ENCODE peak calls at places on chromosomes 7 and 10, in five cellular contexts. F is neural progenitor cell, U is neuronal stem cell, B is GM23338, J is heart left ventricle. S is an unnamed sample.

GRCh38 chr10:55628260-55628701 is 732.8 kb downstream of the ZWINT start:
- DNase-seq in F (peak; percentile 77), U (peak; percentile 44), J (no peak), B (peak; percentile 71), S (no peak)

GRCh38 chr10:101260764-101261341 is 31.6 kb upstream of the LBX1 start:
- DNase-seq in F (peak; percentile 84), B (peak; percentile 87), J (no peak), U (no peak), S (no peak)

GRCh38 chr7:149295481-149295850 is 33.5 kb downstream of the ZNF783 start:
- DNase-seq in F (no peak), B (no peak), U (no peak), J (no peak), S (no peak)

GRCh38 chr10:73589538-73590126 is 1.5 kb downstream of the USP54 start:
- DNase-seq in J (no peak), U (no peak), F (no peak), B (no peak), S (no peak)

GRCh38 chr7:1514407-1514806 is 10.2 kb upstream of the INTS1 start:
- DNase-seq in U (no peak), F (no peak), B (no peak), J (no peak), S (no peak)

GRCh38 chr10:81036257-81036656 is 498.6 kb downstream of the SH2D4B start:
- DNase-seq in B (no peak), F (no peak), J (no peak), U (no peak), S (no peak)

GRCh38 chr7:129990403-129991192 is 37.8 kb upstream of the UBE2H start:
- DNase-seq in U (no peak), B (peak; percentile 32), F (peak; percentile 31), J (no peak), S (no peak)

GRCh38 chr7:158164101-158165095 is 423.2 kb downstream of the PTPRN2 start:
- DNase-seq in J (no peak), F (peak; percentile 29), B (no peak), U (no peak), S (no peak)

GRCh38 chr10:132667613-132668394 is 118.1 kb downstream of the NKX6-2 start:
- DNase-seq in U (no peak), B (no peak), J (no peak), F (no peak), S (no peak)

GRCh38 chr7:27152816-27153486 is 568 bp upstream of the HOXA3 start:
- DNase-seq in U (no peak), B (peak; percentile 46), J (no peak), F (no peak), S (no peak)

GRCh38 chr10:36148207-36148606 is 506.1 kb upstream of the FZD8 start:
- DNase-seq in B (no peak), J (no peak), F (no peak), U (no peak), S (no peak)

GRCh38 chr7:140641532-140642191 is 1.0 kb upstream of the DENND2A start:
- DNase-seq in J (no peak), F (peak; percentile 42), U (no peak), B (peak; percentile 59), S (no peak)

GRCh38 chr7:76037310-76037709 is 10.5 kb downstream of the STYXL1 start:
- DNase-seq in U (no peak), B (no peak), F (no peak), J (no peak), S (no peak)

GRCh38 chr10:71646051-71646450 is 73.5 kb downstream of the C10orf105 start:
- DNase-seq in F (no peak), J (no peak), B (no peak), U (no peak), S (no peak)

GRCh38 chr10:71648595-71649320 is 70.8 kb downstream of the C10orf105 start:
- DNase-seq in J (no peak), B (no peak), F (no peak), U (no peak), S (no peak)

GRCh38 chr10:71646592-71647292 is 72.8 kb downstream of the C10orf105 start:
- DNase-seq in J (no peak), B (no peak), U (no peak), F (no peak), S (no peak)

GRCh38 chr10:71649631-71650030 is 69.9 kb downstream of the C10orf105 start:
- DNase-seq in F (no peak), J (no peak), U (no peak), B (no peak), S (no peak)

GRCh38 chr10:71647526-71648354 is 71.8 kb downstream of the C10orf105 start:
- DNase-seq in F (peak; percentile 78), J (no peak), B (peak; percentile 80), U (no peak), S (no peak)
- H3K27ac ChIP-seq in F (no peak overlapping the region), J (no peak overlapping the region), B (no peak overlapping the region), U (no peak overlapping the region), S (no peak overlapping the region)

GRCh38 chr7:91434821-91435220 is 170.6 kb downstream of the FZD1 start:
- DNase-seq in F (no peak), U (no peak), J (no peak), B (no peak), S (no peak)
- H3K27ac ChIP-seq in F (no peak overlapping the region), U (no peak overlapping the region), J (no peak overlapping the region), B (no peak overlapping the region), S (no peak overlapping the region)

GRCh38 chr10:96700477-96701099 is 19.7 kb downstream of the PIK3AP1 start:
- DNase-seq in B (no peak), U (no peak), J (peak; percentile 25), F (no peak), S (no peak)
- H3K27ac ChIP-seq in B (no peak overlapping the region), U (no peak overlapping the region), J (no peak overlapping the region), F (no peak overlapping the region), S (no peak overlapping the region)

GRCh38 chr7:128104109-128104742 is 73.0 kb upstream of the LRRC4 start:
- DNase-seq in F (peak; percentile 29), B (peak; percentile 72), U (no peak), J (no peak), S (no peak)

GRCh38 chr7:128108129-128108528 is 76.9 kb upstream of the LRRC4 start:
- DNase-seq in U (no peak), J (no peak), F (no peak), B (no peak), S (no peak)

GRCh38 chr7:128105228-128106022 is 74.2 kb upstream of the LRRC4 start:
- DNase-seq in B (no peak), U (no peak), J (no peak), F (no peak), S (no peak)

GRCh38 chr7:128108641-128109423 is 77.6 kb upstream of the LRRC4 start:
- DNase-seq in F (no peak), B (no peak), J (no peak), U (no peak), S (no peak)

DNA sequence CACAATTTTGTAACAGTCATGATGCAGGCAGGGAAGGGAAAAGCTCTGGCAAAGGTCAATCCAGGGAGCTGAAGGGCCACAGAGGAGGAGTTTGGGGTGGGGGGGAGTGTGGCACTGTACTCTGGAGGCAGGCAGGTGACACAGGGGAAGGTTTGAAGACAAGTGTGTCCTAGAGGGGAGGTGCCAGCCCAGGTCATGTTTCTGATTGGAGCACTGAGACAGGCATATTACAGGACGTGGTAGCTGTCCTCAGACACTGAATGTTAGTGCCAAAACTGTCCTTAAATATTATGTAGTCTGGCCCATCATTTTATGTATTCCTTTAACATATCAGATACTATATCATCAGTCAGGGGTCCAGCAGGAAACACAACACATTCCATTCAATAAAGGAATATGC is 75.6 kb upstream of the LRRC4 start:
- DNase-seq in B (no peak), U (no peak), J (no peak), F (no peak), S (no peak)
- H3K27ac ChIP-seq in B (no peak overlapping the region), U (no peak overlapping the region), J (no peak overlapping the region), F (no peak overlapping the region), S (no peak overlapping the region)

GRCh38 chr7:103574536-103574935 is 128.5 kb upstream of the SLC26A5 start:
- DNase-seq in J (no peak), B (no peak), U (no peak), F (no peak), S (no peak)

GRCh38 chr7:103571591-103571990 is 125.6 kb upstream of the SLC26A5 start:
- DNase-seq in J (no peak), F (no peak), B (no peak), U (no peak), S (no peak)

GRCh38 chr7:103573479-103574058 is 127.6 kb upstream of the SLC26A5 start:
- DNase-seq in F (peak; percentile 10), B (peak; percentile 56), J (no peak), U (peak; percentile 39), S (no peak)

GRCh38 chr7:103576616-103577015 is 130.6 kb upstream of the SLC26A5 start:
- DNase-seq in U (no peak), J (no peak), F (no peak), B (no peak), S (no peak)

GRCh38 chr7:103577059-103577458 is 131.1 kb upstream of the SLC26A5 start:
- DNase-seq in B (no peak), U (no peak), F (no peak), J (no peak), S (no peak)
- H3K27ac ChIP-seq in B (no peak overlapping the region), U (no peak overlapping the region), F (no peak overlapping the region), J (no peak overlapping the region), S (no peak overlapping the region)

GRCh38 chr10:62058476-62058875 is 157.0 kb downstream of the ARID5B start:
- DNase-seq in B (no peak), F (no peak), J (no peak), U (no peak), S (no peak)
- H3K27ac ChIP-seq in B (no peak overlapping the region), F (no peak overlapping the region), J (peak overlapping the region; percentile 94), U (no peak overlapping the region), S (no peak overlapping the region)

GRCh38 chr7:94396044-94396443 is 1.3 kb downstream of the COL1A2 start:
- DNase-seq in U (no peak), B (no peak), J (no peak), F (peak; percentile 1), S (no peak)

GRCh38 chr7:94395141-94396041 is 696 bp downstream of the COL1A2 start:
- DNase-seq in F (peak; percentile 79), B (peak; percentile 89), J (peak; percentile 41), U (peak; percentile 78), S (peak; percentile 40)

GRCh38 chr7:94394058-94394398 is 667 bp upstream of the COL1A2 start:
- DNase-seq in U (no peak), F (no peak), J (peak; percentile 22), B (no peak), S (no peak)

GRCh38 chr7:94393251-94393758 is 1.4 kb upstream of the COL1A2 start:
- DNase-seq in U (peak; percentile 33), B (peak; percentile 65), J (peak; percentile 33), F (peak; percentile 65), S (no peak)

GRCh38 chr7:94394399-94395140 is at the start of gene COL1A2:
- DNase-seq in B (peak; percentile 78), U (peak; percentile 63), F (peak; percentile 70), J (peak; percentile 85), S (no peak)
- H3K27ac ChIP-seq in B (no peak within 1 kb of the TSS), U (peak within 1 kb of the TSS; percentile 64), F (no peak within 1 kb of the TSS), J (peak within 1 kb of the TSS; percentile 85), S (no peak within 1 kb of the TSS)

GRCh38 chr7:100696123-100696521 is 2.1 kb upstream of the GIGYF1 start:
- DNase-seq in J (no peak), U (no peak), B (no peak), F (no peak), S (no peak)
- H3K27ac ChIP-seq in J (no peak overlapping the region), U (no peak overlapping the region), B (peak overlapping the region; percentile 92), F (no peak overlapping the region), S (no peak overlapping the region)